ENCODE peak calls at places on chromosomes 4 and X, in ten cellular contexts. E is T-helper 9 cell, O is KBM-7, X is ascending aorta, T is lung microvascular endothelial cell, S is NCI-H524 treated with DMSO at 0.1 percent for 48 hours, Z is anterior cingulate cortex, G is COR-L47, I is NCI-H345, R is breast epithelium. U is an unnamed sample.

GRCh38 chr4:169115897-169116254 is 105.8 kb upstream of the CBR4 start:
- DNase-seq in E (no peak), T (peak; percentile 21), S (no peak), Z (no peak), I (no peak), O (no peak), G (no peak), X (no peak), R (no peak), U (peak; percentile 95)

GRCh38 chrX:91137881-91138280 is 296.8 kb upstream of the PABPC5 start:
- DNase-seq in X (no peak), O (no peak), G (no peak), T (no peak), R (no peak), E (no peak), I (no peak), S (no peak), Z (no peak), U (no peak)

GRCh38 chr4:47215759-47216158 is 184.4 kb downstream of the GABRB1 start:
- DNase-seq in G (no peak), E (no peak), Z (no peak), X (no peak), S (no peak), T (no peak), O (no peak), I (no peak), R (no peak), U (no peak)

GRCh38 chrX:125150231-125150630 is 169.4 kb upstream of the TEX13C start:
- DNase-seq in T (no peak), X (no peak), Z (no peak), S (no peak), I (no peak), R (no peak), E (no peak), G (no peak), O (no peak), U (no peak)

GRCh38 chrX:25277574-25277973 is 261.8 kb upstream of the ARX start:
- DNase-seq in E (no peak), S (no peak), T (no peak), Z (no peak), X (no peak), I (peak; percentile 5), G (no peak), O (no peak), R (no peak), U (no peak)

GRCh38 chr4:10180603-10180926 is 64.0 kb upstream of the WDR1 start:
- DNase-seq in E (no peak), S (no peak), Z (no peak), O (peak; percentile 85), X (no peak), G (no peak), I (no peak), T (no peak), R (no peak), U (no peak)

GRCh38 chrX:132958086-132958703 is at the start of gene HS6ST2:
- DNase-seq in Z (no peak), O (no peak), T (no peak), G (no peak), E (no peak), R (no peak), S (peak; percentile 26), I (no peak), X (no peak), U (no peak)

GRCh38 chr4:2673157-2673556 is 83.0 kb downstream of the TNIP2 start:
- DNase-seq in I (no peak), G (no peak), E (no peak), X (no peak), O (peak; percentile 11), T (peak; percentile 41), Z (no peak), S (no peak), R (no peak), U (no peak)

GRCh38 chr4:57426779-57427395 is 316.7 kb upstream of the IGFBP7 start:
- DNase-seq in S (peak; percentile 35), E (no peak), I (peak; percentile 69), Z (peak; percentile 49), T (peak; percentile 77), X (no peak), R (no peak), O (peak; percentile 70), G (peak; percentile 84), U (no peak)

GRCh38 chr4:139814285-139815015 is 148.8 kb downstream of the MGST2 start:
- DNase-seq in G (peak; percentile 77), O (no peak), S (no peak), R (no peak), T (peak; percentile 88), X (no peak), I (peak; percentile 80), Z (no peak), E (no peak), U (no peak)

GRCh38 chr4:106264331-106264728 is 51.7 kb downstream of the TBCK start:
- DNase-seq in R (no peak), E (no peak), O (no peak), S (no peak), I (no peak), X (no peak), Z (no peak), T (no peak), G (no peak), U (no peak)

GRCh38 chrX:39808471-39808917 is 289.3 kb downstream of the BCOR start:
- DNase-seq in Z (no peak), X (no peak), R (no peak), G (no peak), S (no peak), E (no peak), O (peak; percentile 28), T (peak; percentile 76), I (no peak), U (peak; percentile 70)

GRCh38 chr4:154078504-154079350 is 289.8 kb upstream of the SFRP2 start:
- DNase-seq in E (no peak), S (no peak), R (no peak), T (no peak), O (peak; percentile 66), I (no peak), Z (no peak), X (no peak), G (no peak), U (no peak)

GRCh38 chrX:37879692-37880091 is 32.3 kb upstream of the DYNLT3 start:
- DNase-seq in R (no peak), Z (no peak), E (no peak), X (no peak), S (no peak), O (no peak), T (no peak), I (no peak), G (no peak), U (no peak)

GRCh38 chrX:27391601-27392000 is 71.5 kb downstream of the PPP4R3C start:
- DNase-seq in E (no peak), I (no peak), X (no peak), T (peak; percentile 39), O (no peak), S (no peak), Z (no peak), G (no peak), R (no peak), U (no peak)

GRCh38 chr4:67014592-67014991 is 530.7 kb downstream of the CENPC start:
- DNase-seq in I (no peak), T (no peak), S (no peak), O (no peak), X (no peak), R (no peak), E (no peak), Z (no peak), G (no peak), U (no peak)

GRCh38 chr4:2330119-2331042 is 68.5 kb upstream of the MXD4 start:
- DNase-seq in I (no peak), O (peak; percentile 4), T (peak; percentile 77), Z (no peak), G (no peak), E (no peak), X (no peak), R (no peak), S (no peak), U (peak; percentile 78)

GRCh38 chr4:127479031-127479622 is 153.6 kb upstream of the INTU start:
- DNase-seq in E (no peak), I (peak; percentile 13), S (no peak), G (peak; percentile 49), Z (no peak), O (peak; percentile 36), R (no peak), X (no peak), T (peak; percentile 66), U (no peak)

GRCh38 chr4:173211838-173212237 is 43.2 kb downstream of the GALNT7 start:
- DNase-seq in X (no peak), T (peak; percentile 45), R (no peak), G (no peak), O (no peak), Z (no peak), E (no peak), I (no peak), S (no peak), U (no peak)

GRCh38 chrX:13360146-13360545 is 40.3 kb upstream of the ATXN3L start:
- DNase-seq in T (no peak), X (no peak), I (peak; percentile 44), O (no peak), E (no peak), G (no peak), R (no peak), S (peak; percentile 78), Z (no peak), U (no peak)

GRCh38 chr4:17664755-17665154 is 50.3 kb downstream of the MED28 start:
- DNase-seq in G (no peak), Z (no peak), S (no peak), I (no peak), R (no peak), E (no peak), X (no peak), T (peak; percentile 66), O (peak; percentile 83), U (no peak)

GRCh38 chr4:170198742-170199141 is 109.0 kb upstream of the AADAT start:
- DNase-seq in R (no peak), E (no peak), G (peak; percentile 10), I (no peak), X (no peak), Z (no peak), S (no peak), O (no peak), T (no peak), U (no peak)

GRCh38 chrX:23901805-23902204 is 5.9 kb downstream of the APOO start:
- DNase-seq in T (peak; percentile 84), I (peak; percentile 1), X (no peak), O (peak; percentile 89), S (peak; percentile 31), R (no peak), E (no peak), Z (peak; percentile 12), G (peak; percentile 35), U (no peak)